ENCODE peak calls at places on chromosomes 3 and 15, in eight cellular contexts. L is IMR-90, I is ELR, A is WTC11, C is SW480, W is B cell, X is hippocampal formation, B is NCI-H345. M is an unnamed sample.

GRCh38 chr3:53114412-53115074 is 15.7 kb downstream of the RFT1 start:
- DNase-seq in L (peak; percentile 48), I (peak; percentile 91), A (no peak), C (peak; percentile 49), W (no peak), X (no peak), B (no peak), M (no peak)

GRCh38 chr3:19735111-19735510 is 198.9 kb downstream of the EFHB start:
- DNase-seq in L (no peak), I (no peak), A (no peak), C (no peak), W (no peak), X (no peak), B (no peak), M (no peak)

GRCh38 chr3:27360113-27361078 is 8.8 kb downstream of the NEK10 start:
- DNase-seq in L (peak; percentile 44), I (no peak), A (no peak), C (peak; percentile 1), W (no peak), X (no peak), B (peak; percentile 85), M (no peak)

GRCh38 chr3:11580645-11581044 is 63.1 kb downstream of the VGLL4 start:
- DNase-seq in L (peak; percentile 52), I (no peak), A (no peak), C (no peak), W (no peak), X (no peak), B (no peak), M (no peak)

GRCh38 chr15:77186518-77187095 is 115.7 kb upstream of the TSPAN3 start:
- DNase-seq in L (peak; percentile 47), I (peak; percentile 30), A (no peak), C (peak; percentile 13), W (peak; percentile 57), X (no peak), B (no peak), M (no peak)

GRCh38 chr15:63107895-63108546 is 13.6 kb upstream of the LACTB start:
- DNase-seq in L (peak; percentile 100), I (peak; percentile 100), A (no peak), C (peak; percentile 90), W (no peak), X (no peak), B (no peak), M (no peak)

GRCh38 chr3:149352556-149352955 is 19.1 kb upstream of the TM4SF18 start:
- DNase-seq in L (peak; percentile 58), I (peak; percentile 84), A (peak; percentile 75), C (peak; percentile 72), W (peak; percentile 14), X (peak; percentile 11), B (peak; percentile 22), M (peak; percentile 62)

GRCh38 chr3:50648297-50648696 is 26.4 kb upstream of the DOCK3 start:
- DNase-seq in L (peak; percentile 21), I (peak; percentile 19), A (peak; percentile 55), C (no peak), W (no peak), X (no peak), B (no peak), M (no peak)

GRCh38 chr15:25333049-25333448 is 105.8 kb downstream of the UBE3A start:
- DNase-seq in L (no peak), I (no peak), A (no peak), C (no peak), W (no peak), X (no peak), B (no peak), M (no peak)

GRCh38 chr3:122074621-122075265 is 19.6 kb downstream of the CD86 start:
- DNase-seq in L (no peak), I (no peak), A (no peak), C (no peak), W (peak; percentile 51), X (no peak), B (no peak), M (peak; percentile 70)

GRCh38 chr15:60362318-60363023 is 35.3 kb downstream of the ANXA2 start:
- DNase-seq in L (peak; percentile 78), I (peak; percentile 95), A (no peak), C (no peak), W (no peak), X (no peak), B (no peak), M (no peak)

GRCh38 chr3:106711650-106712049 is 665.6 kb upstream of the CCDC54 start:
- DNase-seq in L (peak; percentile 78), I (peak; percentile 82), A (no peak), C (no peak), W (no peak), X (no peak), B (no peak), M (no peak)

GRCh38 chr3:132380979-132381944 is 36.0 kb upstream of the DNAJC13 start:
- DNase-seq in L (no peak), I (no peak), A (no peak), C (no peak), W (no peak), X (no peak), B (no peak), M (no peak)

GRCh38 chr3:150446470-150446977 is 38.4 kb downstream of the TSC22D2 start:
- DNase-seq in L (no peak), I (no peak), A (no peak), C (no peak), W (no peak), X (no peak), B (no peak), M (no peak)

GRCh38 chr3:32613183-32613582 is 42.5 kb upstream of the DYNC1LI1 start:
- DNase-seq in L (no peak), I (no peak), A (no peak), C (no peak), W (no peak), X (no peak), B (no peak), M (no peak)

GRCh38 chr3:179961081-179962078 is 75.4 kb downstream of the PEX5L start:
- DNase-seq in L (no peak), I (no peak), A (no peak), C (no peak), W (no peak), X (no peak), B (peak; percentile 57), M (no peak)

GRCh38 chr15:42118650-42119531 is 24.5 kb upstream of the PLA2G4D start:
- DNase-seq in L (no peak), I (peak; percentile 10), A (no peak), C (peak; percentile 57), W (no peak), X (no peak), B (peak; percentile 39), M (no peak)

GRCh38 chr3:58581328-58582091 is 4.3 kb upstream of the FAM107A start:
- DNase-seq in L (no peak), I (no peak), A (no peak), C (no peak), W (no peak), X (peak; percentile 32), B (peak; percentile 51), M (no peak)

GRCh38 chr15:73050561-73051297 is 1.5 kb upstream of the NEO1 start:
- DNase-seq in L (no peak), I (no peak), A (no peak), C (no peak), W (no peak), X (no peak), B (no peak), M (no peak)

GRCh38 chr15:73593278-73594074 is 39.7 kb downstream of the NPTN start:
- DNase-seq in L (peak; percentile 46), I (no peak), A (no peak), C (no peak), W (no peak), X (no peak), B (peak; percentile 35), M (peak; percentile 79)

GRCh38 chr3:147007736-147008245 is 398.6 kb downstream of the ZIC4 start:
- DNase-seq in L (no peak), I (peak; percentile 21), A (no peak), C (no peak), W (no peak), X (no peak), B (no peak), M (no peak)

GRCh38 chr3:27976933-27977332 is 254.8 kb upstream of the EOMES start:
- DNase-seq in L (peak; percentile 10), I (peak; percentile 43), A (no peak), C (no peak), W (no peak), X (no peak), B (no peak), M (no peak)

GRCh38 chr15:25728816-25729215 is 134.3 kb downstream of the ATP10A start:
- DNase-seq in L (no peak), I (no peak), A (no peak), C (no peak), W (no peak), X (no peak), B (no peak), M (peak; percentile 29)

GRCh38 chr15:82312611-82313349 is 36.5 kb downstream of the GOLGA6L10 start:
- DNase-seq in L (peak; percentile 37), I (peak; percentile 44), A (no peak), C (no peak), W (no peak), X (no peak), B (no peak), M (peak; percentile 50)

GRCh38 chr3:190306513-190307163 is 15.6 kb downstream of the CLDN1 start:
- DNase-seq in L (peak; percentile 47), I (no peak), A (no peak), C (no peak), W (no peak), X (no peak), B (peak; percentile 34), M (peak; percentile 80)

M was measured in sigmoid colon.